ENCODE peak calls at places on chromosomes 7 and 10, in four cellular contexts. One of them, this sample, is unnamed. For H3K36me3, the result is how much of the 10 kb centered on the place peaks cover.

GRCh38 chr7:99625321-99625720 is 8.6 kb downstream of the ZSCAN25 start:
- DNase-seq in lung: no peak
- DNase-seq in HepG2: no peak
- DNase-seq in ovary: no peak
- DNase-seq in this sample: no peak

GRCh38 chr7:92644406-92645113 is 54.4 kb upstream of the FAM133B start:
- DNase-seq in lung: no peak
- DNase-seq in HepG2: no peak
- DNase-seq in ovary: no peak
- DNase-seq in this sample: no peak

GRCh38 chr10:108515821-108516220 is 1351.3 kb upstream of the SORCS1 start:
- DNase-seq in lung: no peak
- DNase-seq in HepG2: no peak
- DNase-seq in ovary: no peak
- DNase-seq in this sample: no peak

GRCh38 chr10:84108797-84109196 is 30.5 kb upstream of the GHITM start:
- DNase-seq in lung: no peak
- DNase-seq in HepG2: no peak
- DNase-seq in ovary: no peak
- DNase-seq in this sample: no peak

GRCh38 chr10:6841746-6842145 is 261.7 kb upstream of the PRKCQ start:
- DNase-seq in lung: no peak
- DNase-seq in HepG2: no peak
- DNase-seq in ovary: no peak
- DNase-seq in this sample: no peak

GRCh38 chr10:54470324-54470631 is 330.8 kb downstream of the PCDH15 start:
- DNase-seq in lung: no peak
- DNase-seq in HepG2: no peak
- DNase-seq in ovary: no peak
- DNase-seq in this sample: no peak

GRCh38 chr10:123154943-123155505 is 822 bp downstream of the BUB3 start:
- DNase-seq in lung: no peak
- DNase-seq in HepG2: peak
- DNase-seq in ovary: no peak
- DNase-seq in this sample: no peak

GRCh38 chr10:71357792-71358265 is 38.8 kb downstream of the SLC29A3 start:
- DNase-seq in lung: no peak
- DNase-seq in HepG2: no peak
- DNase-seq in ovary: peak
- DNase-seq in this sample: no peak

GRCh38 chr7:25035274-25035673 is 55.3 kb upstream of the OSBPL3 start:
- DNase-seq in lung: no peak
- DNase-seq in HepG2: no peak
- DNase-seq in ovary: no peak
- DNase-seq in this sample: no peak

GRCh38 chr7:75058406-75058805 is 15.2 kb downstream of the RCC1L start:
- DNase-seq in lung: no peak
- DNase-seq in HepG2: no peak
- DNase-seq in ovary: no peak
- DNase-seq in this sample: no peak

GRCh38 chr10:118729641-118730258 is 25.0 kb downstream of the CACUL1 start:
- DNase-seq in lung: no peak
- DNase-seq in HepG2: no peak
- DNase-seq in ovary: no peak
- DNase-seq in this sample: no peak

GRCh38 chr7:30930621-30931020 is 19.0 kb downstream of the AQP1 start:
- DNase-seq in lung: no peak
- DNase-seq in HepG2: no peak
- DNase-seq in ovary: peak
- DNase-seq in this sample: no peak

GRCh38 chr7:19558527-19558926 is 150.3 kb downstream of the POLR1F start:
- DNase-seq in lung: no peak
- DNase-seq in HepG2: no peak
- DNase-seq in ovary: no peak
- DNase-seq in this sample: no peak

GRCh38 chr7:157658851-157659412 is 322.1 kb downstream of the DNAJB6 start:
- DNase-seq in lung: no peak
- DNase-seq in HepG2: no peak
- DNase-seq in ovary: no peak
- DNase-seq in this sample: no peak

GRCh38 chr10:69317175-69318086 is 39.1 kb downstream of the HK1 start:
- DNase-seq in lung: no peak
- DNase-seq in HepG2: no peak
- DNase-seq in ovary: no peak
- DNase-seq in this sample: no peak

DNA sequence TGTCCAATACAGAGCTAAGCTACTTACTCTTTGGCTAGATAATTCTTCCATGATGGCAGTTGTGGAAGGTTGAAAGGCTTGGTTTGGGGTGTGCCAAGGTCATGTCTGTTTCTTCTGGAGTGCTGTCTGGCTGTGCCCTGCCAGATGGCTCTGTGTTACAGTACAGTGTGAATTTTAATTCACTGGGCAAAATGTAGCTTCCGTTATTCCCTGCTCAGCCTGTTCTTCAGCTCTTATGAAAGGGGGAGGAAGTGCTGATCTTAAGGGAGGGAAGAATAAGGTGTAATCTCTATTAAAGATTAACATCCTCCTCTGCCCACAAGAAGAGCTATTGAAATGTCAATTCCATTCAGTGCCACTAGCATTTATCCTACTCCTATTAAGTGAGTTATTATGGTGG is 52.2 kb downstream of the SND1 start:
- DNase-seq in lung: no peak
- DNase-seq in HepG2: no peak
- DNase-seq in ovary: no peak
- DNase-seq in this sample: no peak
- H3K36me3 ChIP-seq in lung: under half
- H3K36me3 ChIP-seq in HepG2: half or more
- H3K36me3 ChIP-seq in ovary: under half
- H3K36me3 ChIP-seq in this sample: half or more

GRCh38 chr10:1048732-1049424 is at the start of gene IDI1:
- DNase-seq in lung: peak
- DNase-seq in HepG2: peak
- DNase-seq in ovary: peak
- DNase-seq in this sample: peak

GRCh38 chr10:1050145-1050544 is 1.2 kb upstream of the IDI1 start:
- DNase-seq in lung: no peak
- DNase-seq in HepG2: peak
- DNase-seq in ovary: no peak
- DNase-seq in this sample: no peak

GRCh38 chr10:1049425-1049958 is 573 bp upstream of the IDI1 start:
- DNase-seq in lung: no peak
- DNase-seq in HepG2: peak
- DNase-seq in ovary: no peak
- DNase-seq in this sample: no peak

GRCh38 chr10:1048349-1048731 is 579 bp downstream of the IDI1 start:
- DNase-seq in lung: no peak
- DNase-seq in HepG2: peak
- DNase-seq in ovary: no peak
- DNase-seq in this sample: no peak

GRCh38 chr10:1047937-1048336 is 982 bp downstream of the IDI1 start:
- DNase-seq in lung: no peak
- DNase-seq in HepG2: no peak
- DNase-seq in ovary: no peak
- DNase-seq in this sample: no peak
- H3K27ac ChIP-seq in lung: peak
- H3K27ac ChIP-seq in HepG2: peak
- H3K27ac ChIP-seq in ovary: peak
- H3K27ac ChIP-seq in this sample: peak

GRCh38 chr10:59465089-59465488 is 102.7 kb upstream of the FAM13C start:
- DNase-seq in lung: no peak
- DNase-seq in HepG2: peak
- DNase-seq in ovary: no peak
- DNase-seq in this sample: no peak
- TF ChIP-seq CTCF in lung: no peak
- TF ChIP-seq CTCF in HepG2: peak
- TF ChIP-seq CTCF in ovary: no peak
- TF ChIP-seq CTCF in this sample: no peak

DNA sequence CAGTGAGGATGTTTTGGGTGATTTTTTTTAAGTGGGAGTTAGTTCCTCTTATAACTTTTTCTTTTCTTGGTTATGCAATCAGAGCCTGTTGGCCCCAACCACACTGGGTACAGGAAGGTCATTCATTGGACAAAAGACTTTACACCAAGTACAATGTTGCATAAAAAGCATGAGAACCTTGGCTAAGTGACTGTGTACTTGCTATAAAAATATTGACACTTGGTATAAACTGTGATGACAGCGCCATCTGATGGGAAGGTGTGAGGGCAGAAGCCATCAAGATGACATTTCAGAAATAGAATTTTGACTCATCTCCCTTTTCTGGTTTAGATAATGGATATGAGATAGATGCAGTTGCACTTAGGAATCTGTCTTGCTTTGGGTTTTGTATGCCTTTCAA is 126.4 kb upstream of the CCDC6 start:
- DNase-seq in lung: peak
- DNase-seq in HepG2: peak
- DNase-seq in ovary: no peak
- DNase-seq in this sample: no peak
- H3K36me3 ChIP-seq in lung: under half
- H3K36me3 ChIP-seq in HepG2: under half
- H3K36me3 ChIP-seq in ovary: under half
- H3K36me3 ChIP-seq in this sample: under half

DNA sequence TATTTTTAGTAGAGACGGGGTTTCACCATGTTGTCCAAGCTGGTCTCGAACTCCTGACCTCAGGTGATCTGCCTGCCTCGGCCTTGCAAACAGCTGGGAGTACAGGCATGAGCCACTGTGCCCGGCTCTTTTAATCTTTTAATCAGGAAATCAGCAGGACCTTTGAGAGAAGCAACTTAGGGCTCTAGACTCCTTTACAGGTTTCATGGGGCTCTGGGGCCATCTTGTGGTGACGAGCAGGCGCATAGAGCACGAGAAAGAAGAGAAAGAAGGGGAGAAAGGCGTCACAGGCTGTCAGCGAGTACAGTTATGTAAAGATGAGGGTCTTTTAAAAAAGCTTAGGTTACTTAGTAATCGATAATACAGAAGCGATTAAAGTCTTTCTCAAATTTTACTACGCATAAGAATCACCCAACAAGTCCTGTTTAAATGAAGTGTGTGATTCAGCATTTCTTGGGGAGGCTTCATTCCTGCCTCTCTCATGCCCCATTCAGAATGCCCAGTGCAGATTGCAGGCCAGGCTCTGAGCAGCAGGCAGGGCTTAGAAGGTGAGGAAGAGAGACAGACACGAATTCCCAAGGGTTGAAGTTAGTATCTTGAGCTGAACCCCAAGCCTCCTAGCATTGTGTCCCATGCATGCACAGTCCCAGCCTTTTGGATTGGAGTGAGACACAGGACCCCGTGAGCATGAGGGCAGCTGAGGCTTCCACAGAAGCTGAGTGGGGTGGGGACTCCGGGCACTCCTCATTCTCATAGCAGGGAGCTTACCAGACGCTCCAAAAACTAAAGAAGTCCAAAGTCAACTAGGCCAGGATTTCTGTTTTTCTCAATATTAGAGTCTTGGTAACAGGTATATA is 23.6 kb upstream of the PFKP start:
- DNase-seq in lung: peak
- DNase-seq in HepG2: peak
- DNase-seq in ovary: no peak
- DNase-seq in this sample: peak
- H3K27ac ChIP-seq in lung: no peak
- H3K27ac ChIP-seq in HepG2: no peak
- H3K27ac ChIP-seq in ovary: no peak
- H3K27ac ChIP-seq in this sample: no peak

GRCh38 chr7:20776942-20777341 is 9.7 kb downstream of the SP8 start:
- DNase-seq in lung: no peak
- DNase-seq in HepG2: no peak
- DNase-seq in ovary: no peak
- DNase-seq in this sample: no peak

GRCh38 chr7:20779041-20779440 is 7.6 kb downstream of the SP8 start:
- DNase-seq in lung: no peak
- DNase-seq in HepG2: no peak
- DNase-seq in ovary: no peak
- DNase-seq in this sample: no peak

GRCh38 chr7:20776214-20776875 is 10.3 kb downstream of the SP8 start:
- DNase-seq in lung: no peak
- DNase-seq in HepG2: no peak
- DNase-seq in ovary: no peak
- DNase-seq in this sample: no peak

GRCh38 chr7:20777377-20778062 is 9.2 kb downstream of the SP8 start:
- DNase-seq in lung: no peak
- DNase-seq in HepG2: no peak
- DNase-seq in ovary: no peak
- DNase-seq in this sample: no peak

DNA sequence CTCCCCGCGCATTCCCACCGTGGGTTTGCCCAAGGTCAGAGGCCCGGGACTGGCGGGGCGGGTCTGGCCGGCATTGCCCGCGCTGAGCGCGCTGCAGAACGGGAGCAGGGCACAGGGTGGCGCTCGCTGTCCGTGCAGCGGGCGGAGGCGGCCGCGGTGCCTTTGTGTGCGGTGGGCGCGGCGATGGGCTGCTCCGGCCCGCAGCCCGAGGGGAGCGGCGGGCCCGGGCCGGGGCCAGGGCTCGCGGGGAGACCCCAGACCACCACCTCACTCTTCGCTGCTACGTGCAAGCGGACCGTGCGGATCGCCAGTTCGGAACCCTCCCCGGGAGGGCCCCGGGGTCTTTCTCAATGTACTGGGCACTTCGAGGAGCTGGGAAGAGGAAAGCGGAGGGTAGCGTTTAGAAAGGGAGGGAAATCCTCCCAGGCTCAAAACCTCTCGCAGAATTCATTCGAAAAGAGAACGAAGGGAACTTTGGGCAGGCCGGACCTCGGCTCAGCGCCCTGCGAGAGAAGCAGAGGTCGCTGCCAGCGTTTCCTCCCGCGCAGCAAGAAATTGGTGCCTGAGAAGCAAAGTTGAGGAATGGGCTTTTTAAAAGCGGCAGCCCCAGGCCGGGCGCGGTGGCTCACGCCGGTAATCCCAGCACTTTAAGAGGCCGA is 8.5 kb downstream of the SP8 start:
- DNase-seq in lung: no peak
- DNase-seq in HepG2: no peak
- DNase-seq in ovary: no peak
- DNase-seq in this sample: no peak
- TF ChIP-seq CTCF in lung: no peak
- TF ChIP-seq CTCF in HepG2: peak
- TF ChIP-seq CTCF in ovary: no peak
- TF ChIP-seq CTCF in this sample: peak

This sample was measured in pancreas.